ENCODE peak calls at places on chromosomes 7 and 10, in eight cellular contexts. E is stimulated activated CD8-positive, alpha-beta memory T cell treated with anti-CD3 and anti-CD28 coated beads, Interleukin-7, amount 100 ng/mL, for 48 hours; F is brain pericyte; A is left ventricle myocardium inferior; Z is hypothalamus; O is mesenteric fat pad; N is anterior cingulate cortex; W is NCI-H446. P is an unnamed sample.

GRCh38 chr7:131164025-131164899 is 163.4 kb upstream of the MKLN1 start:
- DNase-seq in F (no peak), Z (no peak), N (no peak), O (no peak), A (no peak), W (no peak), E (no peak), P (no peak)

GRCh38 chr7:136869991-136870798 is 1.7 kb downstream of the CHRM2 start:
- DNase-seq in F (no peak), N (no peak), A (peak; percentile 36), E (no peak), O (no peak), W (no peak), Z (no peak), P (no peak)

GRCh38 chr10:55283041-55283440 is 482.0 kb upstream of the PCDH15 start:
- DNase-seq in F (no peak), A (no peak), Z (no peak), E (no peak), W (no peak), N (no peak), O (no peak), P (no peak)

GRCh38 chr7:37065779-37066271 is 341.5 kb upstream of the AOAH start:
- DNase-seq in W (no peak), F (no peak), A (no peak), O (no peak), Z (no peak), E (peak; percentile 9), N (no peak), P (no peak)

GRCh38 chr10:91389636-91390512 is 20.3 kb upstream of the HECTD2 start:
- DNase-seq in E (no peak), Z (no peak), W (peak; percentile 66), F (peak; percentile 5), N (no peak), O (no peak), A (no peak), P (peak; percentile 50)

GRCh38 chr7:75937958-75938786 is 23.2 kb downstream of the POR start:
- DNase-seq in W (no peak), Z (peak; percentile 10), N (peak; percentile 67), O (no peak), F (peak; percentile 77), A (peak; percentile 67), E (no peak), P (peak; percentile 79)

GRCh38 chr7:100170111-100170897 is 1.9 kb upstream of the GAL3ST4 start:
- DNase-seq in A (no peak), N (no peak), Z (no peak), W (no peak), E (no peak), F (no peak), O (peak; percentile 81), P (no peak)

GRCh38 chr10:6601224-6601805 is 21.2 kb upstream of the PRKCQ start:
- DNase-seq in A (no peak), W (no peak), E (no peak), O (no peak), F (no peak), Z (no peak), N (no peak), P (no peak)

GRCh38 chr10:52965489-52965888 is 192.9 kb upstream of the MBL2 start:
- DNase-seq in A (no peak), Z (no peak), N (no peak), F (no peak), E (no peak), W (no peak), O (no peak), P (no peak)

GRCh38 chr10:102948163-102948562 is 30.1 kb downstream of the CNNM2 start:
- DNase-seq in F (no peak), A (no peak), E (no peak), Z (no peak), W (no peak), N (no peak), O (no peak), P (no peak)

GRCh38 chr10:93945814-93946213 is 47.9 kb upstream of the PLCE1 start:
- DNase-seq in Z (no peak), O (no peak), N (no peak), F (no peak), W (peak; percentile 23), E (no peak), A (no peak), P (no peak)

GRCh38 chr7:74654811-74655210 is 2.7 kb upstream of the GTF2I start:
- DNase-seq in F (no peak), N (no peak), O (no peak), A (no peak), Z (no peak), W (no peak), E (no peak), P (no peak)

GRCh38 chr7:56081626-56082340 is 11.0 kb downstream of the PHKG1 start:
- DNase-seq in Z (no peak), E (no peak), A (no peak), O (no peak), F (no peak), N (no peak), W (no peak), P (no peak)

GRCh38 chr7:26199301-26200112 is 1.0 kb downstream of the HNRNPA2B1 start:
- DNase-seq in E (no peak), N (peak; percentile 58), F (no peak), W (peak; percentile 82), O (no peak), Z (no peak), A (peak; percentile 63), P (peak; percentile 85)

GRCh38 chr10:2908851-2909630 is 158.3 kb upstream of the PFKP start:
- DNase-seq in N (no peak), W (no peak), O (no peak), Z (no peak), F (no peak), E (no peak), A (no peak), P (no peak)

GRCh38 chr10:32771217-32771616 is 186.8 kb downstream of the ITGB1 start:
- DNase-seq in A (no peak), F (no peak), W (no peak), E (no peak), N (no peak), Z (no peak), O (no peak), P (no peak)

GRCh38 chr7:6106140-6106904 is 75.1 kb downstream of the ANKRD61 start:
- DNase-seq in N (no peak), E (no peak), A (no peak), O (no peak), W (no peak), Z (no peak), F (no peak), P (peak; percentile 30)

GRCh38 chr7:6208573-6209328 is 63.7 kb downstream of the CYTH3 start:
- DNase-seq in E (no peak), W (no peak), O (no peak), N (no peak), Z (no peak), A (no peak), F (no peak), P (no peak)

GRCh38 chr7:155265960-155266359 is 31.7 kb upstream of the INSIG1 start:
- DNase-seq in N (no peak), E (no peak), A (no peak), W (no peak), Z (no peak), F (no peak), O (no peak), P (no peak)

GRCh38 chr7:41385996-41386395 is 316.9 kb downstream of the INHBA start:
- DNase-seq in N (no peak), O (no peak), F (no peak), Z (no peak), A (no peak), W (no peak), E (no peak), P (no peak)

GRCh38 chr10:95303950-95304349 is 13.1 kb upstream of the PDLIM1 start:
- DNase-seq in N (no peak), A (no peak), F (no peak), O (no peak), Z (no peak), W (no peak), E (no peak), P (no peak)

P was measured in globus pallidus.